ENCODE peak calls at places on chromosomes 7 and 10, in five cellular contexts. One of them, this sample, is unnamed.

GRCh38 chr7:5694221-5694754 is 87.2 kb downstream of the RNF216 start:
- DNase-seq in brain microvascular endothelial cell: peak
- DNase-seq in tibial artery: no peak
- DNase-seq in vagina: no peak
- DNase-seq in heart left ventricle: no peak
- DNase-seq in this sample: peak

GRCh38 chr7:76121044-76121443 is 73.1 kb downstream of the MDH2 start:
- DNase-seq in brain microvascular endothelial cell: no peak
- DNase-seq in tibial artery: no peak
- DNase-seq in vagina: no peak
- DNase-seq in heart left ventricle: no peak
- DNase-seq in this sample: no peak

GRCh38 chr7:92602352-92603088 is 12.3 kb upstream of the FAM133B start:
- DNase-seq in brain microvascular endothelial cell: no peak
- DNase-seq in tibial artery: no peak
- DNase-seq in vagina: no peak
- DNase-seq in heart left ventricle: no peak
- DNase-seq in this sample: peak

GRCh38 chr10:123236122-123236521 is 81.9 kb downstream of the BUB3 start:
- DNase-seq in brain microvascular endothelial cell: no peak
- DNase-seq in tibial artery: no peak
- DNase-seq in vagina: no peak
- DNase-seq in heart left ventricle: no peak
- DNase-seq in this sample: no peak

GRCh38 chr7:134457166-134457565 is 1.7 kb downstream of the AKR1B1 start:
- DNase-seq in brain microvascular endothelial cell: no peak
- DNase-seq in tibial artery: no peak
- DNase-seq in vagina: no peak
- DNase-seq in heart left ventricle: no peak
- DNase-seq in this sample: no peak

GRCh38 chr10:129108378-129108777 is 358.7 kb upstream of the MGMT start:
- DNase-seq in brain microvascular endothelial cell: no peak
- DNase-seq in tibial artery: no peak
- DNase-seq in vagina: peak
- DNase-seq in heart left ventricle: no peak
- DNase-seq in this sample: no peak

GRCh38 chr7:1915956-1916620 is 246.0 kb downstream of the ELFN1 start:
- DNase-seq in brain microvascular endothelial cell: no peak
- DNase-seq in tibial artery: no peak
- DNase-seq in vagina: no peak
- DNase-seq in heart left ventricle: no peak
- DNase-seq in this sample: no peak

GRCh38 chr7:26078437-26079362 is 73.3 kb upstream of the NFE2L3 start:
- DNase-seq in brain microvascular endothelial cell: peak
- DNase-seq in tibial artery: peak
- DNase-seq in vagina: no peak
- DNase-seq in heart left ventricle: peak
- DNase-seq in this sample: peak

GRCh38 chr7:134371536-134371935 is 54.8 kb upstream of the SLC35B4 start:
- DNase-seq in brain microvascular endothelial cell: no peak
- DNase-seq in tibial artery: no peak
- DNase-seq in vagina: no peak
- DNase-seq in heart left ventricle: no peak
- DNase-seq in this sample: no peak

GRCh38 chr10:79158402-79159097 is 89.8 kb downstream of the ZMIZ1 start:
- DNase-seq in brain microvascular endothelial cell: no peak
- DNase-seq in tibial artery: no peak
- DNase-seq in vagina: no peak
- DNase-seq in heart left ventricle: no peak
- DNase-seq in this sample: no peak

GRCh38 chr7:155815332-155816191 is 3.3 kb upstream of the SHH start:
- DNase-seq in brain microvascular endothelial cell: peak
- DNase-seq in tibial artery: no peak
- DNase-seq in vagina: no peak
- DNase-seq in heart left ventricle: peak
- DNase-seq in this sample: peak

GRCh38 chr10:28986117-28986792 is 302.6 kb upstream of the LYZL1 start:
- DNase-seq in brain microvascular endothelial cell: no peak
- DNase-seq in tibial artery: no peak
- DNase-seq in vagina: no peak
- DNase-seq in heart left ventricle: no peak
- DNase-seq in this sample: peak

GRCh38 chr7:125675169-125675568 is 745.5 kb upstream of the POT1 start:
- DNase-seq in brain microvascular endothelial cell: no peak
- DNase-seq in tibial artery: no peak
- DNase-seq in vagina: no peak
- DNase-seq in heart left ventricle: no peak
- DNase-seq in this sample: no peak

GRCh38 chr7:26449175-26450165 is 157.8 kb downstream of the SNX10 start:
- DNase-seq in brain microvascular endothelial cell: peak
- DNase-seq in tibial artery: no peak
- DNase-seq in vagina: no peak
- DNase-seq in heart left ventricle: no peak
- DNase-seq in this sample: peak

GRCh38 chr10:107803541-107803940 is 639.0 kb upstream of the SORCS1 start:
- DNase-seq in brain microvascular endothelial cell: no peak
- DNase-seq in tibial artery: no peak
- DNase-seq in vagina: no peak
- DNase-seq in heart left ventricle: no peak
- DNase-seq in this sample: no peak

GRCh38 chr10:77710759-77711682 is 73.4 kb upstream of the KCNMA1 start:
- DNase-seq in brain microvascular endothelial cell: peak
- DNase-seq in tibial artery: peak
- DNase-seq in vagina: peak
- DNase-seq in heart left ventricle: peak
- DNase-seq in this sample: peak

GRCh38 chr7:40979296-40979695 is 723.6 kb downstream of the INHBA start:
- DNase-seq in brain microvascular endothelial cell: peak
- DNase-seq in tibial artery: no peak
- DNase-seq in vagina: no peak
- DNase-seq in heart left ventricle: no peak
- DNase-seq in this sample: no peak

GRCh38 chr7:140625908-140626868 is 14.4 kb downstream of the DENND2A start:
- DNase-seq in brain microvascular endothelial cell: peak
- DNase-seq in tibial artery: peak
- DNase-seq in vagina: peak
- DNase-seq in heart left ventricle: peak
- DNase-seq in this sample: peak

GRCh38 chr7:2248984-2249694 is 7.1 kb downstream of the NUDT1 start:
- DNase-seq in brain microvascular endothelial cell: peak
- DNase-seq in tibial artery: peak
- DNase-seq in vagina: no peak
- DNase-seq in heart left ventricle: peak
- DNase-seq in this sample: peak

GRCh38 chr7:90599038-90599437 is 2.9 kb downstream of the CDK14 start:
- DNase-seq in brain microvascular endothelial cell: peak
- DNase-seq in tibial artery: no peak
- DNase-seq in vagina: no peak
- DNase-seq in heart left ventricle: no peak
- DNase-seq in this sample: no peak

GRCh38 chr10:36172054-36172531 is 530.0 kb upstream of the FZD8 start:
- DNase-seq in brain microvascular endothelial cell: peak
- DNase-seq in tibial artery: no peak
- DNase-seq in vagina: no peak
- DNase-seq in heart left ventricle: no peak
- DNase-seq in this sample: peak

GRCh38 chr7:139682136-139683013 is 95.4 kb downstream of the HIPK2 start:
- DNase-seq in brain microvascular endothelial cell: peak
- DNase-seq in tibial artery: no peak
- DNase-seq in vagina: no peak
- DNase-seq in heart left ventricle: no peak
- DNase-seq in this sample: peak

GRCh38 chr10:86306628-86307278 is 59.8 kb downstream of the GRID1 start:
- DNase-seq in brain microvascular endothelial cell: peak
- DNase-seq in tibial artery: peak
- DNase-seq in vagina: no peak
- DNase-seq in heart left ventricle: no peak
- DNase-seq in this sample: peak

GRCh38 chr10:1127629-1128028 is 71.4 kb downstream of the WDR37 start:
- DNase-seq in brain microvascular endothelial cell: no peak
- DNase-seq in tibial artery: no peak
- DNase-seq in vagina: peak
- DNase-seq in heart left ventricle: peak
- DNase-seq in this sample: no peak

DNA sequence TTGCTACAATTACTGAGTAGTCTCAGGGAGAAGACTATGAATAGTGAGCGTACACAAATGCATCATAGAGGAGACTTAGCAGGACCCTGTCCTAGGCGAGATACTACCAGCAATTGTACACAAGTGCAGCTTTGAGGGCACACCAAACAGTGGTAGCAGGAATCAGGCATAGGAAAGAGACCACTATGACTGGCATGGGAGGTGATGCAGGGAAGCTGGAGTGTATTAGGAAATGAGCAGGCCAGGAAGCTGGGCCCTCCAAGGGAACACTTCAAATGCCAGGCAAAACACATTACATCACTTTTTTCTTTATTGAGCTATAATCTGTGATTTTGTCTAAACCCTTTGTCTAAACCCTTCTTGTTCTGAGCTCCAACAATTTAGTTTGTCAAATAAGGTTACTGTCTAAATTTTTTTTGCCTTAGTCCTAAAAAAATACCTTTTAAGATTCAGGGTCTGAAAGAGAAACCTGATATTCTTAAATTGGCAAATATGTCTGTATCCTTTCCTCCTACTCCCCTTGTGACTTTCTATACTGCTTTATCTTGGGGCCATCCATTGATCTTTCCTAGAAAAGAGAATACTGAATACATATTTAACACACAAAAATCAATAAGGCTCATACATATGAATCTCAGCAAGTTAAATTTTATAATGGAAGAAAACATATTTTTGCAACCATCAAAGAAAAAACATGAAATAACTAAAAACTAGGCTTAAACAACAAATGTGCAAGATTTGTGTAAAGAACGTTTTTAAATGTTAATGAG is 193.8 kb upstream of the PHYHIPL start:
- DNase-seq in brain microvascular endothelial cell: no peak
- DNase-seq in tibial artery: no peak
- DNase-seq in vagina: no peak
- DNase-seq in heart left ventricle: no peak
- DNase-seq in this sample: peak
- H3K4me3 ChIP-seq in brain microvascular endothelial cell: no peak
- H3K4me3 ChIP-seq in tibial artery: no peak
- H3K4me3 ChIP-seq in vagina: no peak
- H3K4me3 ChIP-seq in heart left ventricle: no peak
- H3K4me3 ChIP-seq in this sample: no peak

GRCh38 chr10:83562381-83562780 is 576.9 kb upstream of the GHITM start:
- DNase-seq in brain microvascular endothelial cell: no peak
- DNase-seq in tibial artery: no peak
- DNase-seq in vagina: no peak
- DNase-seq in heart left ventricle: no peak
- DNase-seq in this sample: no peak
- TF ChIP-seq CTCF in brain microvascular endothelial cell: no peak
- TF ChIP-seq CTCF in tibial artery: no peak
- TF ChIP-seq CTCF in vagina: no peak
- TF ChIP-seq CTCF in heart left ventricle: no peak
- TF ChIP-seq CTCF in this sample: peak

DNA sequence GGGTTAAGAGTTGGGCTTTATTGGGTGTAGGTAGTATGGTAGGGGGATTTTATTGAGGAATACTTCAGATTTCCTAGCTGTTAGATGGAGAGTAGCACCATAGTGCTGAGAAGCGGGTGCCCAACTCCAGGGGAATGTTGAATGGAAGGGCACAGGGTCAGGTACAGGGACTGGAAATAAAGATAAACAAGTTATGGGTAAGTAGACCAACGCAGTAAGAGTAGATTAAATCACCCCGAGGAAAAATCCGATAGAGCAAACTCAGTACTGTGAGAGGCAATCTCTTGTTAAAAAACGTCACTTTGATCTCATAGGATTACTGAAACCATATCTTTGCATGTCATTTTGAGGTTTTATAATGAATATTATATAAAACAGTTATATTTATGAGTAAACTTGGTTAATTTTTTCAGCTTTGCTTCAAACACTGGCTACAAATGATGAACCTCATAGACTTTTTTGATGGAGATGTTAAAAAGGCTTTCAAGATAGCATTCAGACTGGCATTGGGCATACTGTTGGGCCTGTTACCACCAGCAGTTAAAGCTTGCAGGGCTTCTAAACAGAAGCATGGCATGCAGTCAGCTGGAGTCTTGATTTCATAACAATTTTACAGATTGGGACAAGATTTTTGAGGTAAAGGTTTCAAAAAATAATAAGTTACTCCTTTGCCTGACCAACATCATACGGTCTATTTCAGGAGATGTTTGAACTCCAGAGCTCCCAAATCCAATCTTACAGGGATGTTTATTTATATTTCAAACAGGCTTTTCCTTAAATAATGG is 7.1 kb downstream of the AHR start:
- DNase-seq in brain microvascular endothelial cell: no peak
- DNase-seq in tibial artery: no peak
- DNase-seq in vagina: no peak
- DNase-seq in heart left ventricle: no peak
- DNase-seq in this sample: no peak
- H3K4me3 ChIP-seq in brain microvascular endothelial cell: no peak
- H3K4me3 ChIP-seq in tibial artery: no peak
- H3K4me3 ChIP-seq in vagina: peak
- H3K4me3 ChIP-seq in heart left ventricle: no peak
- H3K4me3 ChIP-seq in this sample: no peak

GRCh38 chr10:43574035-43574892 is at the start of gene ZNF239:
- DNase-seq in brain microvascular endothelial cell: peak
- DNase-seq in tibial artery: peak
- DNase-seq in vagina: peak
- DNase-seq in heart left ventricle: peak
- DNase-seq in this sample: peak

GRCh38 chr10:43576580-43576979 is 2.2 kb upstream of the ZNF239 start:
- DNase-seq in brain microvascular endothelial cell: no peak
- DNase-seq in tibial artery: no peak
- DNase-seq in vagina: no peak
- DNase-seq in heart left ventricle: no peak
- DNase-seq in this sample: no peak

GRCh38 chr10:43573250-43574034 is 974 bp downstream of the ZNF239 start:
- DNase-seq in brain microvascular endothelial cell: no peak
- DNase-seq in tibial artery: no peak
- DNase-seq in vagina: no peak
- DNase-seq in heart left ventricle: no peak
- DNase-seq in this sample: peak

GRCh38 chr10:43576062-43576461 is 1.6 kb upstream of the ZNF239 start:
- DNase-seq in brain microvascular endothelial cell: no peak
- DNase-seq in tibial artery: no peak
- DNase-seq in vagina: no peak
- DNase-seq in heart left ventricle: no peak
- DNase-seq in this sample: no peak

GRCh38 chr10:43574906-43575305 is 490 bp upstream of the ZNF239 start:
- DNase-seq in brain microvascular endothelial cell: no peak
- DNase-seq in tibial artery: no peak
- DNase-seq in vagina: no peak
- DNase-seq in heart left ventricle: no peak
- DNase-seq in this sample: no peak
- TF ChIP-seq CTCF in brain microvascular endothelial cell: no peak
- TF ChIP-seq CTCF in tibial artery: no peak
- TF ChIP-seq CTCF in vagina: no peak
- TF ChIP-seq CTCF in heart left ventricle: no peak
- TF ChIP-seq CTCF in this sample: no peak

This sample was measured in cardiac fibroblast.